ENCODE peak calls at places on chromosome 4, in five cellular contexts. T, S, J, I and W are unnamed samples.

GRCh38 chr4:79087091-79087490 is 147.9 kb upstream of the PAQR3 start:
- DNase-seq in T (no peak), S (no peak), J (no peak), I (no peak), W (no peak)

GRCh38 chr4:119721878-119722277 is 93.3 kb upstream of the PDE5A start:
- DNase-seq in T (no peak), S (no peak), J (no peak), I (no peak), W (peak; percentile 13)

GRCh38 chr4:108036252-108036651 is 46.6 kb downstream of the HADH start:
- DNase-seq in T (no peak), S (no peak), J (no peak), I (no peak), W (no peak)

GRCh38 chr4:140707325-140707724 is 48.9 kb downstream of the TBC1D9 start:
- DNase-seq in T (no peak), S (no peak), J (no peak), I (no peak), W (no peak)

GRCh38 chr4:1408418-1408817 is 2.2 kb upstream of the NKX1-1 start:
- DNase-seq in T (peak; percentile 69), S (no peak), J (no peak), I (no peak), W (no peak)

GRCh38 chr4:88457307-88458090 is 580 bp downstream of the HERC5 start:
- DNase-seq in T (peak; percentile 94), S (no peak), J (peak; percentile 68), I (peak; percentile 84), W (peak; percentile 2)

GRCh38 chr4:148415500-148415899 is 26.7 kb downstream of the NR3C2 start:
- DNase-seq in T (no peak), S (peak; percentile 17), J (no peak), I (no peak), W (no peak)

GRCh38 chr4:118753685-118754084 is 68.5 kb downstream of the METTL14 start:
- DNase-seq in T (no peak), S (no peak), J (no peak), I (no peak), W (no peak)

GRCh38 chr4:172830295-172830764 is 338.3 kb upstream of the GALNT7 start:
- DNase-seq in T (no peak), S (peak; percentile 40), J (no peak), I (no peak), W (no peak)

GRCh38 chr4:48602763-48603162 is 112.7 kb downstream of the ZAR1 start:
- DNase-seq in T (no peak), S (no peak), J (no peak), I (no peak), W (peak; percentile 7)

GRCh38 chr4:119894650-119895208 is 171.9 kb downstream of the MAD2L1 start:
- DNase-seq in T (no peak), S (no peak), J (no peak), I (no peak), W (no peak)

GRCh38 chr4:2875556-2875955 is 31.9 kb downstream of the ADD1 start:
- DNase-seq in T (no peak), S (no peak), J (no peak), I (no peak), W (no peak)

GRCh38 chr4:27666943-27667342 is 806.3 kb downstream of the STIM2 start:
- DNase-seq in T (no peak), S (no peak), J (no peak), I (no peak), W (no peak)

GRCh38 chr4:123433976-123434375 is 37.4 kb downstream of the SPRY1 start:
- DNase-seq in T (peak; percentile 55), S (no peak), J (no peak), I (no peak), W (no peak)

GRCh38 chr4:53591372-53591892 is at the start of gene LNX1:
- DNase-seq in T (peak; percentile 33), S (no peak), J (no peak), I (peak; percentile 96), W (no peak)

GRCh38 chr4:184732126-184732525 is 1.8 kb downstream of the CENPU start:
- DNase-seq in T (no peak), S (peak; percentile 17), J (no peak), I (no peak), W (no peak)

GRCh38 chr4:10008208-10009005 is 12.9 kb downstream of the SLC2A9 start:
- DNase-seq in T (no peak), S (peak; percentile 57), J (no peak), I (no peak), W (peak; percentile 13)

GRCh38 chr4:100933628-100934027 is 413.7 kb downstream of the PPP3CA start:
- DNase-seq in T (no peak), S (peak; percentile 66), J (no peak), I (no peak), W (peak; percentile 68)

GRCh38 chr4:84279678-84280077 is 219.4 kb downstream of the NKX6-1 start:
- DNase-seq in T (no peak), S (peak; percentile 39), J (no peak), I (no peak), W (peak; percentile 8)

GRCh38 chr4:149719806-149720205 is 95.8 kb downstream of the IQCM start:
- DNase-seq in T (no peak), S (no peak), J (no peak), I (no peak), W (no peak)

GRCh38 chr4:109631709-109632108 is 71.5 kb downstream of the CASP6 start:
- DNase-seq in T (no peak), S (peak; percentile 64), J (peak; percentile 12), I (no peak), W (no peak)

GRCh38 chr4:28443371-28443770 is 1582.7 kb downstream of the STIM2 start:
- DNase-seq in T (no peak), S (no peak), J (no peak), I (no peak), W (no peak)

GRCh38 chr4:98474408-98474844 is 184.0 kb downstream of the TSPAN5 start:
- DNase-seq in T (no peak), S (peak; percentile 76), J (no peak), I (no peak), W (peak; percentile 92)

DNA sequence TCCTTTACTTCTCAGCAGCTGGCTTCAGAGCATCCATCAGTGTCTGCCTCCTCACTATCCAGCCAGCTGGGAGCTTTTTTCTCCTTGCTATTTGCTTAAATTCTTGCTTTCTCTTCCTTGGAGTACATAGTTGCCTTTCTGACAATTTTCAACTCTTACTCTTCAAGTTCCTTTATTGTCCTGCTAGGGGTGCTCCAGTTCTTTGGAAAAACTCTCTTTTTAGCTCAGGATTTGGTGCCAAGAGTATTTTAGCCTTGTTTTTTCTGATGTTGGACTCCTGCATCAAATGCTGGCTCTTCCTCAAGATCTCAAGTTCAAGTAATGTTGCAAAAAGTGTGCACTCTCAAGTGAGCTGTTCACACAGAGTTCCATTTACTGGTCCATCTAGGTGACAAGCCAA is 126.4 kb downstream of the KDR start:
- DNase-seq in T (no peak), S (peak; percentile 91), J (no peak), I (no peak), W (peak; percentile 35)
- TF ChIP-seq CTCF in T (peak; percentile 33), S (peak; percentile 69), J (peak; percentile 34), I (peak; percentile 19), W (peak; percentile 59)

DNA sequence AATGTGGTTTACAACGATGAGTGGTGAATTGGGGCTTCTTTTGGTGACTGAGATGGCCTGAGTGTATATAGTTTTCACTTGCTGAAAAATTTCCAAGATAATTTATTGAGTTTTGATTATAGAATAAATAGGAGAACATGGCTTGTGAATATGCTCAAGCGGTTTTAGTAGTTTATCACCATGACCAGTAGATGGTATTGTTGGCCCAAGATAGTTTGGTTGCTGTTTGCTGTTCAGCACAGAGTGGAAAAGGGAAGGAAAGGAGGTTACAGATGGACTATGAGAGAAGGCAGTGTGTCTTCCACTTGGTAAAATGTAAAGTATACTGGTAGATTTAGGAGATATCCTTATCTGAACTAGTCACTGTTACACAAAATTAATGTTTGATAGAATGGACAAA is 55.8 kb upstream of the POU4F2 start:
- DNase-seq in T (no peak), S (peak; percentile 2), J (no peak), I (no peak), W (no peak)
- TF ChIP-seq CTCF in T (no peak), S (no peak), J (no peak), I (no peak), W (no peak)

GRCh38 chr4:63302078-63302477 is 1107.2 kb downstream of the TECRL start:
- DNase-seq in T (no peak), S (no peak), J (no peak), I (no peak), W (no peak)

GRCh38 chr4:63296773-63297172 is 1112.5 kb downstream of the TECRL start:
- DNase-seq in T (no peak), S (no peak), J (peak; percentile 2), I (no peak), W (no peak)
- TF ChIP-seq CTCF in T (no peak), S (no peak), J (peak; percentile 30), I (no peak), W (no peak)

GRCh38 chr4:112189754-112190153 is 41.8 kb upstream of the AP1AR start:
- DNase-seq in T (no peak), S (peak; percentile 54), J (no peak), I (no peak), W (peak; percentile 20)
- TF ChIP-seq CTCF in T (no peak), S (peak; percentile 38), J (no peak), I (no peak), W (peak; percentile 39)

GRCh38 chr4:183399616-183400015 is 44.8 kb upstream of the CDKN2AIP start:
- DNase-seq in T (no peak), S (no peak), J (no peak), I (no peak), W (peak; percentile 44)

GRCh38 chr4:183400035-183400434 is 44.4 kb upstream of the CDKN2AIP start:
- DNase-seq in T (no peak), S (no peak), J (no peak), I (no peak), W (no peak)

GRCh38 chr4:183399166-183399565 is 45.3 kb upstream of the CDKN2AIP start:
- DNase-seq in T (peak; percentile 60), S (no peak), J (no peak), I (no peak), W (no peak)

GRCh38 chr4:183397741-183398297 is 46.6 kb upstream of the CDKN2AIP start:
- DNase-seq in T (no peak), S (no peak), J (no peak), I (no peak), W (no peak)

GRCh38 chr4:183398298-183399129 is 45.9 kb upstream of the CDKN2AIP start:
- DNase-seq in T (peak; percentile 93), S (peak; percentile 64), J (peak; percentile 79), I (peak; percentile 86), W (peak; percentile 76)
- TF ChIP-seq CTCF in T (peak; percentile 49), S (peak; percentile 65), J (peak; percentile 51), I (peak; percentile 54), W (peak; percentile 54)

GRCh38 chr4:87333267-87333666 is 10.6 kb upstream of the HSD17B13 start:
- DNase-seq in T (no peak), S (no peak), J (no peak), I (no peak), W (no peak)

GRCh38 chr4:87326460-87326859 is 3.8 kb upstream of the HSD17B13 start:
- DNase-seq in T (no peak), S (no peak), J (no peak), I (no peak), W (no peak)

DNA sequence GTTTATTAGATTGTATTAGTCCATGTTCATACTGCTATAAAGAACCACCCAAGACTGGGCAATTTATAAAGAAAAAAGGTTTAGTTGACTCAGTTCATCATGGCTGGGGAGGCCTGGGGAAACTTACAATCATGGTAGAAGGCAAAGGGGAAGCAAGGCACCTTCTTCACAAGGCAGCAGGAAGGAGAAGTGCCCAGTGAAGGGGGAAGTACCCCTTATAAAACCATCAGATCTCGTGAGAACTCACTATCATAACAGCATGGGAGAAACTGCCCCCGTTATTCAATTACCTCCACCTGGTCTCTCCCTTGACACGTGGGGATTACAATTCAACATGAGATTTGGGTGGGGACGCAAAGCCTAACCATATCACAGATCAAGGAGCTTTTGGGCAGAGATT is 8.1 kb upstream of the HSD17B13 start:
- DNase-seq in T (no peak), S (no peak), J (no peak), I (no peak), W (no peak)
- TF ChIP-seq CTCF in T (no peak), S (no peak), J (no peak), I (no peak), W (no peak)